ENCODE peak calls at places on chromosomes 6 and 20, in nine cellular contexts. B, P, A, C, S, V, T, U and M are unnamed samples.

GRCh38 chr6:22010102-22010501 is 286.7 kb downstream of the PRL start:
- DNase-seq in B (no peak), P (no peak), A (no peak), C (no peak), S (no peak), V (no peak), T (no peak), U (no peak), M (no peak)

GRCh38 chr20:63534831-63535651 is 2.1 kb downstream of the PTK6 start:
- DNase-seq in B (no peak), P (no peak), A (no peak), C (no peak), S (no peak), V (no peak), T (no peak), U (peak; percentile 83), M (peak; percentile 84)

GRCh38 chr6:157941101-157941863 is 40.4 kb upstream of the SYNJ2 start:
- DNase-seq in B (no peak), P (no peak), A (no peak), C (no peak), S (no peak), V (no peak), T (no peak), U (no peak), M (no peak)

GRCh38 chr20:14223806-14224205 is 113.6 kb downstream of the FLRT3 start:
- DNase-seq in B (no peak), P (no peak), A (no peak), C (no peak), S (no peak), V (no peak), T (no peak), U (no peak), M (no peak)

GRCh38 chr6:46011241-46012085 is 4.2 kb downstream of the CLIC5 start:
- DNase-seq in B (no peak), P (no peak), A (no peak), C (no peak), S (no peak), V (no peak), T (no peak), U (peak; percentile 30), M (no peak)

GRCh38 chr20:29349836-29350235 is 1907.6 kb upstream of the DEFB115 start:
- DNase-seq in B (no peak), P (no peak), A (no peak), C (no peak), S (no peak), V (no peak), T (no peak), U (no peak), M (no peak)

GRCh38 chr20:50395258-50395729 is 114.9 kb upstream of the PTPN1 start:
- DNase-seq in B (no peak), P (peak; percentile 43), A (peak; percentile 81), C (peak; percentile 55), S (no peak), V (peak; percentile 94), T (no peak), U (peak; percentile 89), M (peak; percentile 85)

GRCh38 chr6:17394192-17394611 is 807 bp downstream of the CAP2 start:
- DNase-seq in B (no peak), P (peak; percentile 48), A (no peak), C (peak; percentile 46), S (no peak), V (peak; percentile 76), T (no peak), U (peak; percentile 28), M (no peak)

GRCh38 chr6:156866181-156866862 is 89.1 kb downstream of the ARID1B start:
- DNase-seq in B (no peak), P (no peak), A (no peak), C (peak; percentile 22), S (no peak), V (peak; percentile 58), T (no peak), U (no peak), M (no peak)

GRCh38 chr6:52498538-52499017 is 78.3 kb downstream of the TRAM2 start:
- DNase-seq in B (no peak), P (no peak), A (no peak), C (no peak), S (no peak), V (no peak), T (no peak), U (no peak), M (no peak)

GRCh38 chr20:24497851-24498250 is 28.4 kb downstream of the SYNDIG1 start:
- DNase-seq in B (peak; percentile 37), P (no peak), A (no peak), C (no peak), S (no peak), V (peak; percentile 42), T (no peak), U (peak; percentile 64), M (no peak)

GRCh38 chr6:41428995-41429417 is 93.6 kb downstream of the NCR2 start:
- DNase-seq in B (no peak), P (no peak), A (no peak), C (no peak), S (peak; percentile 11), V (peak; percentile 83), T (no peak), U (no peak), M (no peak)

GRCh38 chr6:36368921-36369880 is 18.3 kb downstream of the ETV7 start:
- DNase-seq in B (no peak), P (no peak), A (no peak), C (no peak), S (peak; percentile 93), V (no peak), T (no peak), U (no peak), M (peak; percentile 63)

GRCh38 chr20:18743665-18744440 is 69.7 kb upstream of the SCP2D1 start:
- DNase-seq in B (no peak), P (no peak), A (no peak), C (no peak), S (no peak), V (no peak), T (no peak), U (no peak), M (no peak)

GRCh38 chr6:168186438-168186837 is 107.4 kb upstream of the FRMD1 start:
- DNase-seq in B (no peak), P (no peak), A (no peak), C (no peak), S (no peak), V (peak; percentile 40), T (no peak), U (no peak), M (no peak)

GRCh38 chr20:33896509-33896908 is 85.4 kb downstream of the CHMP4B start:
- DNase-seq in B (no peak), P (no peak), A (no peak), C (no peak), S (no peak), V (no peak), T (no peak), U (no peak), M (no peak)

GRCh38 chr20:55095745-55096450 is 620.5 kb downstream of the DOK5 start:
- DNase-seq in B (no peak), P (no peak), A (no peak), C (no peak), S (no peak), V (no peak), T (no peak), U (no peak), M (no peak)

GRCh38 chr20:45111285-45111684 is 3.7 kb downstream of the WFDC5 start:
- DNase-seq in B (no peak), P (no peak), A (no peak), C (no peak), S (no peak), V (no peak), T (no peak), U (no peak), M (no peak)

GRCh38 chr6:10048370-10049297 is 366.2 kb downstream of the TFAP2A start:
- DNase-seq in B (no peak), P (no peak), A (no peak), C (no peak), S (no peak), V (no peak), T (no peak), U (peak; percentile 27), M (no peak)

GRCh38 chr20:2742934-2743559 is 50.5 kb downstream of the EBF4 start:
- DNase-seq in B (peak; percentile 82), P (no peak), A (no peak), C (no peak), S (peak; percentile 60), V (peak; percentile 76), T (peak; percentile 62), U (peak; percentile 63), M (peak; percentile 86)

GRCh38 chr6:42782689-42783176 is 881 bp downstream of the BICRAL start:
- DNase-seq in B (peak; percentile 89), P (peak; percentile 73), A (peak; percentile 86), C (peak; percentile 61), S (peak; percentile 75), V (peak; percentile 90), T (no peak), U (peak; percentile 75), M (peak; percentile 92)
- TF ChIP-seq POLR2AphosphoS5 in B (peak; percentile 64), P (peak; percentile 88), A (peak; percentile 55), C (peak; percentile 46), S (peak; percentile 80), V (peak; percentile 63), T (peak; percentile 81), U (peak; percentile 81), M (peak; percentile 84)

GRCh38 chr6:155341130-155341828 is 27.0 kb upstream of the TFB1M start:
- DNase-seq in B (no peak), P (no peak), A (no peak), C (no peak), S (no peak), V (no peak), T (no peak), U (no peak), M (no peak)

GRCh38 chr6:155344341-155345006 is 30.2 kb upstream of the TFB1M start:
- DNase-seq in B (no peak), P (no peak), A (no peak), C (no peak), S (no peak), V (no peak), T (no peak), U (no peak), M (no peak)

GRCh38 chr6:155335265-155335664 is 21.0 kb upstream of the TFB1M start:
- DNase-seq in B (no peak), P (no peak), A (no peak), C (no peak), S (no peak), V (no peak), T (no peak), U (no peak), M (no peak)

GRCh38 chr6:155340464-155341129 is 26.3 kb upstream of the TFB1M start:
- DNase-seq in B (no peak), P (no peak), A (no peak), C (no peak), S (no peak), V (no peak), T (no peak), U (no peak), M (no peak)
- TF ChIP-seq CTCF in B (peak; percentile 19), P (no peak), A (no peak), C (no peak), S (no peak), V (no peak), T (peak; percentile 71), U (no peak), M (no peak)

GRCh38 chr20:10622657-10623418 is 51.0 kb downstream of the JAG1 start:
- DNase-seq in B (no peak), P (no peak), A (no peak), C (no peak), S (no peak), V (peak; percentile 88), T (no peak), U (no peak), M (no peak)
- H3K4me3 ChIP-seq in B (peak overlapping the region; percentile 24), P (peak overlapping the region; percentile 43), A (peak overlapping the region; percentile 19), C (no peak overlapping the region), S (no peak overlapping the region), V (no peak overlapping the region), T (no peak overlapping the region), U (no peak overlapping the region), M (no peak overlapping the region)

GRCh38 chr20:51594999-51595532 is 52.5 kb upstream of the NFATC2 start:
- DNase-seq in B (peak; percentile 83), P (peak; percentile 92), A (peak; percentile 91), C (peak; percentile 87), S (peak; percentile 94), V (peak; percentile 96), T (peak; percentile 56), U (peak; percentile 88), M (peak; percentile 96)
- TF ChIP-seq POLR2AphosphoS5 in B (no peak), P (peak; percentile 42), A (no peak), C (peak; percentile 74), S (no peak), V (peak; percentile 45), T (no peak), U (no peak), M (peak; percentile 70)